ENCODE peak calls at places on chromosomes 1 and 21, in five cellular contexts. V is heart right ventricle; W is naive thymus-derived CD8-positive, alpha-beta T cell; K is fibroblast of pulmonary artery; A is GM12865. E is an unnamed sample.

GRCh38 chr21:38660333-38661295 is 145.1 kb upstream of the ETS2 start:
- DNase-seq in W (no peak), K (no peak), A (no peak), V (peak; percentile 17), E (no peak)

GRCh38 chr1:78033797-78034172 is 12.0 kb upstream of the GIPC2 start:
- DNase-seq in K (no peak), A (no peak), W (no peak), V (no peak), E (no peak)

GRCh38 chr1:230120289-230120948 is 53.4 kb downstream of the GALNT2 start:
- DNase-seq in V (peak; percentile 56), K (no peak), A (no peak), W (no peak), E (no peak)

GRCh38 chr1:235883261-235883927 is 16.7 kb upstream of the LYST start:
- DNase-seq in W (no peak), V (peak; percentile 79), A (peak; percentile 88), K (peak; percentile 89), E (peak; percentile 100)

GRCh38 chr21:29233611-29234540 is 64.8 kb upstream of the BACH1 start:
- DNase-seq in V (no peak), W (no peak), K (no peak), A (peak; percentile 91), E (no peak)

GRCh38 chr1:189693140-189693539 is 784.5 kb downstream of the BRINP3 start:
- DNase-seq in A (no peak), V (no peak), W (no peak), K (peak; percentile 23), E (no peak)

GRCh38 chr21:28069446-28069845 is 923.2 kb downstream of the LTN1 start:
- DNase-seq in W (no peak), K (peak; percentile 78), A (no peak), V (no peak), E (peak; percentile 8)

GRCh38 chr1:36625959-36626337 is 143.2 kb upstream of the CSF3R start:
- DNase-seq in W (no peak), A (no peak), V (no peak), K (no peak), E (no peak)

GRCh38 chr1:115679141-115679611 is 37.4 kb downstream of the VANGL1 start:
- DNase-seq in K (peak; percentile 70), A (peak; percentile 41), W (no peak), V (peak; percentile 33), E (peak; percentile 82)

GRCh38 chr1:17742590-17742989 is 12.5 kb upstream of the ACTL8 start:
- DNase-seq in K (peak; percentile 44), A (no peak), W (no peak), V (no peak), E (peak; percentile 48)

GRCh38 chr1:95233321-95233736 is 681 bp upstream of the RWDD3 start:
- DNase-seq in W (no peak), V (peak; percentile 51), A (peak; percentile 4), K (peak; percentile 34), E (peak; percentile 27)

GRCh38 chr1:160080381-160081100 is 797 bp upstream of the KCNJ9 start:
- DNase-seq in A (no peak), K (no peak), W (no peak), V (no peak), E (no peak)

E was measured in RPMI7951.